ENCODE peak calls at places on chromosomes 4 and X, in ten cellular contexts. V, N, Z, T, Y, R, G, C, L and X are unnamed samples.

GRCh38 chrX:102745513-102746133 is 25.1 kb downstream of the GPRASP3 start:
- DNase-seq in V (peak; percentile 71), N (no peak), Z (no peak), T (peak; percentile 45), Y (peak; percentile 78), R (peak; percentile 4), G (peak; percentile 75), C (no peak), L (no peak), X (peak; percentile 40)

GRCh38 chr4:138826754-138827153 is 188.8 kb upstream of the NOCT start:
- DNase-seq in V (no peak), N (no peak), Z (no peak), T (no peak), Y (no peak), R (no peak), G (peak; percentile 62), C (no peak), L (no peak), X (no peak)

GRCh38 chr4:57103051-57103450 is 7.1 kb downstream of the IGFBP7 start:
- DNase-seq in V (peak; percentile 75), N (no peak), Z (no peak), T (no peak), Y (no peak), R (peak; percentile 62), G (no peak), C (no peak), L (no peak), X (no peak)

GRCh38 chr4:99383833-99384392 is 31.4 kb upstream of the ADH1C start:
- DNase-seq in V (peak; percentile 48), N (no peak), Z (peak; percentile 79), T (peak; percentile 59), Y (no peak), R (peak; percentile 94), G (no peak), C (no peak), L (no peak), X (peak; percentile 52)

GRCh38 chr4:57070461-57070860 is 39.7 kb downstream of the IGFBP7 start:
- DNase-seq in V (no peak), N (no peak), Z (no peak), T (no peak), Y (no peak), R (no peak), G (no peak), C (no peak), L (no peak), X (no peak)

GRCh38 chr4:144343143-144343755 is 202.7 kb upstream of the GYPA start:
- DNase-seq in V (no peak), N (no peak), Z (no peak), T (no peak), Y (no peak), R (no peak), G (no peak), C (no peak), L (no peak), X (no peak)

GRCh38 chr4:2939383-2940243 is 23.6 kb downstream of the NOP14 start:
- DNase-seq in V (peak; percentile 75), N (no peak), Z (peak; percentile 50), T (peak; percentile 26), Y (peak; percentile 35), R (no peak), G (no peak), C (peak; percentile 64), L (no peak), X (peak; percentile 13)

GRCh38 chrX:12970691-12971202 is 4.2 kb upstream of the TMSB4X start:
- DNase-seq in V (no peak), N (no peak), Z (no peak), T (peak; percentile 41), Y (peak; percentile 80), R (peak; percentile 77), G (no peak), C (no peak), L (peak; percentile 27), X (peak; percentile 33)

GRCh38 chr4:77104405-77105292 is 28.9 kb upstream of the CCNI start:
- DNase-seq in V (peak; percentile 93), N (no peak), Z (peak; percentile 63), T (peak; percentile 71), Y (no peak), R (peak; percentile 65), G (no peak), C (peak; percentile 86), L (no peak), X (peak; percentile 73)

GRCh38 chr4:163622351-163623051 is 128.0 kb downstream of the TMA16 start:
- DNase-seq in V (no peak), N (no peak), Z (no peak), T (no peak), Y (no peak), R (no peak), G (no peak), C (no peak), L (no peak), X (no peak)

GRCh38 chr4:163623787-163624186 is 129.3 kb downstream of the TMA16 start:
- DNase-seq in V (no peak), N (no peak), Z (no peak), T (no peak), Y (peak; percentile 55), R (no peak), G (no peak), C (no peak), L (no peak), X (no peak)

GRCh38 chr4:163624727-163625126 is 130.2 kb downstream of the TMA16 start:
- DNase-seq in V (no peak), N (no peak), Z (no peak), T (no peak), Y (no peak), R (no peak), G (no peak), C (no peak), L (no peak), X (no peak)

GRCh38 chr4:163620738-163621137 is 126.2 kb downstream of the TMA16 start:
- DNase-seq in V (no peak), N (no peak), Z (no peak), T (no peak), Y (no peak), R (no peak), G (no peak), C (no peak), L (no peak), X (no peak)

GRCh38 chr4:163621844-163622243 is 127.4 kb downstream of the TMA16 start:
- DNase-seq in V (no peak), N (no peak), Z (no peak), T (no peak), Y (no peak), R (no peak), G (no peak), C (no peak), L (no peak), X (no peak)
- H3K27ac ChIP-seq in V (no peak overlapping the region), N (no peak overlapping the region), Z (no peak overlapping the region), T (no peak overlapping the region), Y (no peak overlapping the region), R (no peak overlapping the region), G (no peak overlapping the region), C (peak overlapping the region; percentile 53), L (no peak overlapping the region), X (no peak overlapping the region)

DNA sequence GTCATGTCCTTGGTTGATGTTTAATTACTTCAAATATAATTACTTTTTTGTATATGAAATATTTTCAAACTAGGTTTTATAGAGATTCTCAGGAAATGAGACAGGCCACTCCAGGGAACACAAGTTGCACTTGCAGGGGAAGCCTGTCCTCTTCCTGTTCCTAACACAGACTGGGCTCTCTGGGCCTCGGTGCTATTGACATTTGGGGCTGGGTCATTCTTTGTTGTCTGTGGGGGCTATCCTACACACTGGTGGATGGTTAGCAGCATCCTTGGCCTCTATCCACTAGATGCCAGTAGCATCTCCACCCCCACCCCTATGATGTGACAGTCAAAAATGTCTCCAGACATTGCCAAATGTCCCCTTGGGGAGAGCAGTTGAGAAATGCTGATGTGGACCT is 49.3 kb upstream of the MAP3K15 start:
- DNase-seq in V (no peak), N (no peak), Z (no peak), T (no peak), Y (no peak), R (no peak), G (no peak), C (no peak), L (no peak), X (no peak)
- H3K27ac ChIP-seq in V (no peak overlapping the region), N (no peak overlapping the region), Z (no peak overlapping the region), T (no peak overlapping the region), Y (no peak overlapping the region), R (no peak overlapping the region), G (no peak overlapping the region), C (no peak overlapping the region), L (no peak overlapping the region), X (no peak overlapping the region)

GRCh38 chr4:74932010-74932409 is 906 bp upstream of the PARM1 start:
- DNase-seq in V (no peak), N (no peak), Z (no peak), T (no peak), Y (no peak), R (no peak), G (no peak), C (no peak), L (no peak), X (no peak)

GRCh38 chr4:74932832-74933561 is at the start of gene PARM1:
- DNase-seq in V (peak; percentile 97), N (no peak), Z (peak; percentile 90), T (peak; percentile 69), Y (peak; percentile 97), R (peak; percentile 88), G (peak; percentile 58), C (peak; percentile 94), L (peak; percentile 59), X (peak; percentile 94)

GRCh38 chr4:74934016-74934821 is 1.3 kb downstream of the PARM1 start:
- DNase-seq in V (no peak), N (no peak), Z (no peak), T (peak; percentile 16), Y (peak; percentile 75), R (peak; percentile 31), G (peak; percentile 7), C (peak; percentile 76), L (no peak), X (peak; percentile 67)

GRCh38 chr4:74934822-74935326 is 2.0 kb downstream of the PARM1 start:
- DNase-seq in V (no peak), N (no peak), Z (no peak), T (peak; percentile 15), Y (no peak), R (no peak), G (no peak), C (no peak), L (no peak), X (peak; percentile 36)

GRCh38 chr4:74933562-74934015 is 673 bp downstream of the PARM1 start:
- DNase-seq in V (no peak), N (no peak), Z (no peak), T (no peak), Y (no peak), R (peak; percentile 0), G (peak; percentile 6), C (no peak), L (no peak), X (peak; percentile 52)
- H3K27ac ChIP-seq in V (peak overlapping the region; percentile 79), N (no peak overlapping the region), Z (peak overlapping the region; percentile 92), T (no peak overlapping the region), Y (no peak overlapping the region), R (no peak overlapping the region), G (no peak overlapping the region), C (peak overlapping the region; percentile 83), L (no peak overlapping the region), X (peak overlapping the region; percentile 78)

GRCh38 chrX:147183161-147183560 is 368.6 kb upstream of the CXorf51A start:
- DNase-seq in V (no peak), N (no peak), Z (no peak), T (no peak), Y (no peak), R (no peak), G (no peak), C (no peak), L (peak; percentile 14), X (no peak)

DNA sequence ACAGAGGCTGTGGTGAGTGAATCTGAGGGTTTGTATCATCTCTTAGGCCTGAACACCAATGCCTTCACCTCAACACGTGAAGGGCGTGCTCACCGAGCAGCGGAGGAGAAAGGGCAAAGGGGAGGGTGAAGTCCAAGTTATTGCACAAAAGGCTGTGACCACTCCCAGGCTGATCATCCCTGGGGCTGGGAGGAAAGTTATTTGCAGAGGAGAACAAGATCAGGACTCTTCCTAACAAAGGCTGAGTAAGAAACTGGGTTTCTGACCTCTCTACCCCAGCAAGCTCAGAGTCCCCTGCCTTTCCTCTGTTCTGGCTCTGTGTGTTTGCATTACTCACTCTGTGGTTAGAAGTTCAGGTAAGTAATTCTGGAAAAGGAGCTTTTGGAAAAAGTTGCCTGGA is 366.3 kb upstream of the CXorf51A start:
- DNase-seq in V (no peak), N (no peak), Z (no peak), T (no peak), Y (no peak), R (no peak), G (no peak), C (no peak), L (peak; percentile 23), X (no peak)
- H3K27ac ChIP-seq in V (no peak overlapping the region), N (no peak overlapping the region), Z (no peak overlapping the region), T (no peak overlapping the region), Y (no peak overlapping the region), R (no peak overlapping the region), G (no peak overlapping the region), C (no peak overlapping the region), L (no peak overlapping the region), X (no peak overlapping the region)